ENCODE peak calls at places on chromosomes 2 and 18, in seven cellular contexts. One of them, this sample, is unnamed.

GRCh38 chr2:160657206-160657605 is 163.6 kb upstream of the RBMS1 start:
- DNase-seq in epithelial cell of proximal tubule: no peak
- DNase-seq in endothelial cell of umbilical vein: no peak
- DNase-seq in CD8-positive, alpha-beta T cell: no peak
- DNase-seq in glutamatergic neuron: no peak
- DNase-seq in fibroblast of pulmonary artery: peak; percentile 39
- DNase-seq in fibroblast of villous mesenchyme: no peak
- DNase-seq in this sample: no peak

GRCh38 chr2:9060819-9061218 is 57.3 kb upstream of the MBOAT2 start:
- DNase-seq in epithelial cell of proximal tubule: no peak
- DNase-seq in endothelial cell of umbilical vein: no peak
- DNase-seq in CD8-positive, alpha-beta T cell: no peak
- DNase-seq in glutamatergic neuron: no peak
- DNase-seq in fibroblast of pulmonary artery: no peak
- DNase-seq in fibroblast of villous mesenchyme: peak; percentile 38
- DNase-seq in this sample: no peak

GRCh38 chr2:11877764-11878163 is 131.3 kb downstream of the LPIN1 start:
- DNase-seq in epithelial cell of proximal tubule: no peak
- DNase-seq in endothelial cell of umbilical vein: no peak
- DNase-seq in CD8-positive, alpha-beta T cell: no peak
- DNase-seq in glutamatergic neuron: no peak
- DNase-seq in fibroblast of pulmonary artery: no peak
- DNase-seq in fibroblast of villous mesenchyme: no peak
- DNase-seq in this sample: no peak

GRCh38 chr18:59917422-59917821 is 17.6 kb downstream of the PMAIP1 start:
- DNase-seq in epithelial cell of proximal tubule: no peak
- DNase-seq in endothelial cell of umbilical vein: peak; percentile 39
- DNase-seq in CD8-positive, alpha-beta T cell: no peak
- DNase-seq in glutamatergic neuron: no peak
- DNase-seq in fibroblast of pulmonary artery: peak; percentile 82
- DNase-seq in fibroblast of villous mesenchyme: peak; percentile 39
- DNase-seq in this sample: no peak

GRCh38 chr18:56067216-56067611 is 479.2 kb upstream of the TCF4 start:
- DNase-seq in epithelial cell of proximal tubule: no peak
- DNase-seq in endothelial cell of umbilical vein: no peak
- DNase-seq in CD8-positive, alpha-beta T cell: no peak
- DNase-seq in glutamatergic neuron: no peak
- DNase-seq in fibroblast of pulmonary artery: no peak
- DNase-seq in fibroblast of villous mesenchyme: peak; percentile 51
- DNase-seq in this sample: no peak

GRCh38 chr2:164150601-164151000 is 414.8 kb upstream of the FIGN start:
- DNase-seq in epithelial cell of proximal tubule: no peak
- DNase-seq in endothelial cell of umbilical vein: no peak
- DNase-seq in CD8-positive, alpha-beta T cell: no peak
- DNase-seq in glutamatergic neuron: no peak
- DNase-seq in fibroblast of pulmonary artery: no peak
- DNase-seq in fibroblast of villous mesenchyme: peak; percentile 40
- DNase-seq in this sample: no peak

GRCh38 chr18:59149007-59149406 is 9.3 kb downstream of the SEC11C start:
- DNase-seq in epithelial cell of proximal tubule: no peak
- DNase-seq in endothelial cell of umbilical vein: no peak
- DNase-seq in CD8-positive, alpha-beta T cell: no peak
- DNase-seq in glutamatergic neuron: no peak
- DNase-seq in fibroblast of pulmonary artery: no peak
- DNase-seq in fibroblast of villous mesenchyme: no peak
- DNase-seq in this sample: no peak

GRCh38 chr2:144515694-144516416 is 4.1 kb downstream of the ZEB2 start:
- DNase-seq in epithelial cell of proximal tubule: no peak
- DNase-seq in endothelial cell of umbilical vein: peak; percentile 64
- DNase-seq in CD8-positive, alpha-beta T cell: no peak
- DNase-seq in glutamatergic neuron: peak; percentile 65
- DNase-seq in fibroblast of pulmonary artery: peak; percentile 82
- DNase-seq in fibroblast of villous mesenchyme: peak; percentile 64
- DNase-seq in this sample: no peak

GRCh38 chr2:187461294-187462261 is 13.5 kb upstream of the CALCRL start:
- DNase-seq in epithelial cell of proximal tubule: peak; percentile 40
- DNase-seq in endothelial cell of umbilical vein: peak; percentile 40
- DNase-seq in CD8-positive, alpha-beta T cell: no peak
- DNase-seq in glutamatergic neuron: no peak
- DNase-seq in fibroblast of pulmonary artery: peak; percentile 43
- DNase-seq in fibroblast of villous mesenchyme: peak; percentile 17
- DNase-seq in this sample: no peak

GRCh38 chr2:206240335-206240734 is 34.1 kb upstream of the ZDBF2 start:
- DNase-seq in epithelial cell of proximal tubule: no peak
- DNase-seq in endothelial cell of umbilical vein: no peak
- DNase-seq in CD8-positive, alpha-beta T cell: no peak
- DNase-seq in glutamatergic neuron: no peak
- DNase-seq in fibroblast of pulmonary artery: no peak
- DNase-seq in fibroblast of villous mesenchyme: no peak
- DNase-seq in this sample: no peak

GRCh38 chr18:47087676-47088075 is 52.3 kb upstream of the ELOA2 start:
- DNase-seq in epithelial cell of proximal tubule: no peak
- DNase-seq in endothelial cell of umbilical vein: no peak
- DNase-seq in CD8-positive, alpha-beta T cell: no peak
- DNase-seq in glutamatergic neuron: no peak
- DNase-seq in fibroblast of pulmonary artery: no peak
- DNase-seq in fibroblast of villous mesenchyme: no peak
- DNase-seq in this sample: no peak
- TF ChIP-seq CTCF in epithelial cell of proximal tubule: no peak
- TF ChIP-seq CTCF in endothelial cell of umbilical vein: no peak
- TF ChIP-seq CTCF in CD8-positive, alpha-beta T cell: no peak
- TF ChIP-seq CTCF in glutamatergic neuron: no peak
- TF ChIP-seq CTCF in fibroblast of pulmonary artery: no peak
- TF ChIP-seq CTCF in fibroblast of villous mesenchyme: no peak
- TF ChIP-seq CTCF in this sample: no peak

DNA sequence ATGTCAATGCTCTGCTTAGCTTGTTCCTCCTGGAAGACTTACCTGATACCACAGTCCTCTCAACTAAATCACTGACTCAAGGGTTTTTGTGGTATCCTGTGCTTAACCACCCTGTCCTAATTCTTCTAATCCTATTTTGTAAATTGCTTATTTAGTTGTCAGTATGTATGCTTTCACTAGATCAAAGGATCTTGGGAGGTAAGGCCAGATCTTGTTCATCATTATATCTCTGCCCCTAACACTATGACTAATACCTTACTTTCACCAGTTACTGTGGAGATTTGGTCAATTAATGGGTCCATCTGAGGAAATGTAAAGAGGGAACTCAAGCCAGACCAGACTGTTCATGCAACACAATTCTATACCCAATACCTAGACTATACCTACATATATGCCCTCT is 203.2 kb downstream of the GULP1 start:
- DNase-seq in epithelial cell of proximal tubule: no peak
- DNase-seq in endothelial cell of umbilical vein: no peak
- DNase-seq in CD8-positive, alpha-beta T cell: no peak
- DNase-seq in glutamatergic neuron: no peak
- DNase-seq in fibroblast of pulmonary artery: no peak
- DNase-seq in fibroblast of villous mesenchyme: no peak
- DNase-seq in this sample: no peak
- TF ChIP-seq CTCF in epithelial cell of proximal tubule: no peak
- TF ChIP-seq CTCF in endothelial cell of umbilical vein: no peak
- TF ChIP-seq CTCF in CD8-positive, alpha-beta T cell: no peak
- TF ChIP-seq CTCF in glutamatergic neuron: no peak
- TF ChIP-seq CTCF in fibroblast of pulmonary artery: no peak
- TF ChIP-seq CTCF in fibroblast of villous mesenchyme: no peak
- TF ChIP-seq CTCF in this sample: no peak

GRCh38 chr18:57437782-57438668 is 2.9 kb downstream of the ONECUT2 start:
- DNase-seq in epithelial cell of proximal tubule: no peak
- DNase-seq in endothelial cell of umbilical vein: peak; percentile 59
- DNase-seq in CD8-positive, alpha-beta T cell: no peak
- DNase-seq in glutamatergic neuron: peak; percentile 89
- DNase-seq in fibroblast of pulmonary artery: peak; percentile 70
- DNase-seq in fibroblast of villous mesenchyme: no peak
- DNase-seq in this sample: peak; percentile 100
- TF ChIP-seq CTCF in epithelial cell of proximal tubule: peak; percentile 69
- TF ChIP-seq CTCF in endothelial cell of umbilical vein: peak; percentile 87
- TF ChIP-seq CTCF in CD8-positive, alpha-beta T cell: no peak
- TF ChIP-seq CTCF in glutamatergic neuron: peak; percentile 75
- TF ChIP-seq CTCF in fibroblast of pulmonary artery: peak; percentile 57
- TF ChIP-seq CTCF in fibroblast of villous mesenchyme: peak; percentile 34
- TF ChIP-seq CTCF in this sample: peak; percentile 70

DNA sequence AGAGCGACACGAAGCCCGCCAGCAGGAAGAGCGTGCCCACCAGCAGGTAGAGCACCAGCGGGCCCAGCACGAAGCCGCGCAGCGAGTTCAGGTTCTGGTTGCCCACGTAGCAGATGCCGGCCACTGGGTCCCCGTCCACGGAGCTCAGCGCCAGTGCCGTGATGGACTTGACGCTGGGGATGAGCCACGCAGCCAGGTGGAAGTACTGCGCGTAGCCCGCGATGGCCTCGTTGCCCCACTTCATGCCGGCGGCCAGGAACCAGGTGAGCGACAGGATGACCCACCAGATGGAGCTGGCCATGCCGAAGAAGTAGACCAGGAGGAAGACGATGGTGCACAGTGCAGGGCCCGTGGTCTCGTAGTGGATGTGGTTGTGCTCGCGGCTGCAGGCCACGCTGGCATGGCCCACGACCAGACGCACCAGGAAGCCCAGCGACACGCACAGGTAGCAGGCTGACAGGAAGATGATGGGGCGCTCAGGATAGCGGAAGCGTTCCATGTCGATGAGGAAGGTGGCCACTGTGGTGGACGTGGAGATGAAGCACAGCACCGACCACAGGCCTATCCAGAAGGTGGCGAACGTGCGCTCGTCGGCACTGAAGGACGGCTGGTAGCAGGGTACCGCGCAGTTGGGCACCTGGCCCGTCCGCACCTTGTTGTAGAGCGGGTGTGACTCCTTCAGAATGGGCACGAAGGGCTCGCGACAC is 2.1 kb downstream of the FZD5 start:
- DNase-seq in epithelial cell of proximal tubule: no peak
- DNase-seq in endothelial cell of umbilical vein: peak; percentile 45
- DNase-seq in CD8-positive, alpha-beta T cell: no peak
- DNase-seq in glutamatergic neuron: peak; percentile 44
- DNase-seq in fibroblast of pulmonary artery: no peak
- DNase-seq in fibroblast of villous mesenchyme: no peak
- DNase-seq in this sample: no peak
- TF ChIP-seq CTCF in epithelial cell of proximal tubule: peak; percentile 56
- TF ChIP-seq CTCF in endothelial cell of umbilical vein: peak; percentile 66
- TF ChIP-seq CTCF in CD8-positive, alpha-beta T cell: no peak
- TF ChIP-seq CTCF in glutamatergic neuron: no peak
- TF ChIP-seq CTCF in fibroblast of pulmonary artery: peak; percentile 37
- TF ChIP-seq CTCF in fibroblast of villous mesenchyme: peak; percentile 23
- TF ChIP-seq CTCF in this sample: no peak

DNA sequence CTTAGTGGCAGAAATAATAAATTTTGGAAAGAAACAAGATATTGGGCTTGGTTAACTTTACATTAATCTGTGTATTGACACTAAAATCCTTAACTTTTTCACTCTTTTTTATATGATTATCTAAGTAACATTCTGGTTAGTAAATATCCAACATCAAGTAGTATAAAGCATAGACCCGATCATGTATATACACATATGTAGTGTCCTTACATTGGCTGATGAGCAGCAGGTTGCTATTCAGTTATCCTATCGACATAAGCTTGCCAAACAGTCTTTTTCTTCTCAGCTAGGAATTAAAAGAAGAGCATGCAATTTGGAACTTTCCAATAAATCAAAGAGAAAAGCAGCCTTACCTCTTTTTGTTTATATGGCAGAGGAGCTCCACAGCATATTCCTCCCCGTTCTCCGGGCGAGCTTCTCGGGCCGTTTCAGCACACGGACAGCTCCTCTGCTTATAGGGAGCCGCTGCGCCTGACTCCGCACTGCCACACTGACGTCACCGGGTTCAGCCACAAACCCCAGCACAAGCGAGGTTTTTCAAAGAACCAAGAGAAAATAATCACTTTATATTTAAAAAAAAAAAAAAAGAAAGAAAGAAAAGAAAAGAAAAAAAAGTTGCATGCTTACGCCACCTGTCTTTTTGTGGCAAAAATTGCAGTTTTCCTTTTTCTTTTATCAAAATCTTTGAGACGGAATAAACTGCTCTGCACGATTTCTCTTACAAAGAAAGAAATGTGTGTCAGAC is at the start of gene SCG2:
- DNase-seq in epithelial cell of proximal tubule: peak; percentile 54
- DNase-seq in endothelial cell of umbilical vein: peak; percentile 76
- DNase-seq in CD8-positive, alpha-beta T cell: no peak
- DNase-seq in glutamatergic neuron: peak; percentile 78
- DNase-seq in fibroblast of pulmonary artery: peak; percentile 95
- DNase-seq in fibroblast of villous mesenchyme: peak; percentile 93
- DNase-seq in this sample: no peak
- TF ChIP-seq CTCF in epithelial cell of proximal tubule: peak; percentile 44
- TF ChIP-seq CTCF in endothelial cell of umbilical vein: no peak
- TF ChIP-seq CTCF in CD8-positive, alpha-beta T cell: no peak
- TF ChIP-seq CTCF in glutamatergic neuron: peak; percentile 64
- TF ChIP-seq CTCF in fibroblast of pulmonary artery: peak; percentile 43
- TF ChIP-seq CTCF in fibroblast of villous mesenchyme: peak; percentile 30
- TF ChIP-seq CTCF in this sample: peak; percentile 33

This sample was measured in D721Med.